ENCODE peak calls at places on chromosomes 16 and 17, in eight cellular contexts. D is transverse colon; J is AG04450; O is CD8-positive, alpha-beta T cell; H is tibial artery; N is A549; V is AG04449; F is pancreas. U is an unnamed sample.

GRCh38 chr16:13348416-13348815 is 447.0 kb downstream of the SHISA9 start:
- DNase-seq in D (no peak), J (no peak), O (no peak), H (no peak), N (no peak), V (no peak), F (no peak), U (no peak)

GRCh38 chr17:46082293-46082692 is 83.2 kb downstream of the STH start:
- DNase-seq in D (no peak), J (no peak), O (no peak), H (no peak), N (no peak), V (no peak), F (no peak), U (no peak)

GRCh38 chr17:4892063-4892410 is 7.3 kb upstream of the C17orf107 start:
- DNase-seq in D (no peak), J (no peak), O (no peak), H (no peak), N (no peak), V (no peak), F (no peak), U (no peak)

GRCh38 chr17:10598620-10599019 is 49.2 kb upstream of the MYH2 start:
- DNase-seq in D (no peak), J (no peak), O (no peak), H (no peak), N (no peak), V (no peak), F (no peak), U (no peak)

GRCh38 chr16:82070656-82071369 is 35.8 kb downstream of the HSD17B2 start:
- DNase-seq in D (no peak), J (peak; percentile 26), O (no peak), H (no peak), N (no peak), V (peak; percentile 19), F (no peak), U (no peak)

GRCh38 chr17:5581655-5582054 is 2.7 kb downstream of the NLRP1 start:
- DNase-seq in D (no peak), J (no peak), O (no peak), H (no peak), N (no peak), V (no peak), F (no peak), U (no peak)

GRCh38 chr17:71412803-71413202 is 708.0 kb upstream of the SOX9 start:
- DNase-seq in D (no peak), J (peak; percentile 94), O (no peak), H (no peak), N (peak; percentile 79), V (peak; percentile 93), F (no peak), U (peak; percentile 81)

GRCh38 chr17:76578376-76578775 is 7.3 kb downstream of the ST6GALNAC2 start:
- DNase-seq in D (no peak), J (no peak), O (no peak), H (no peak), N (no peak), V (no peak), F (no peak), U (no peak)

GRCh38 chr16:60741810-60742209 is 1294.4 kb downstream of the CDH8 start:
- DNase-seq in D (no peak), J (no peak), O (no peak), H (no peak), N (no peak), V (no peak), F (no peak), U (no peak)

GRCh38 chr17:42922335-42922734 is 21.7 kb downstream of the G6PC1 start:
- DNase-seq in D (no peak), J (no peak), O (no peak), H (no peak), N (no peak), V (no peak), F (no peak), U (no peak)

GRCh38 chr17:21467739-21468490 is 91.8 kb downstream of the KCNJ12 start:
- DNase-seq in D (no peak), J (no peak), O (no peak), H (no peak), N (no peak), V (no peak), F (no peak), U (no peak)

GRCh38 chr17:19275457-19276082 is 38.4 kb downstream of the EPN2 start:
- DNase-seq in D (no peak), J (no peak), O (no peak), H (no peak), N (no peak), V (no peak), F (no peak), U (no peak)

GRCh38 chr17:40065041-40065770 is 2.4 kb downstream of the THRA start:
- DNase-seq in D (no peak), J (no peak), O (no peak), H (no peak), N (no peak), V (no peak), F (no peak), U (no peak)

GRCh38 chr17:44916781-44917241 is 1.5 kb upstream of the GFAP start:
- DNase-seq in D (peak; percentile 28), J (no peak), O (no peak), H (no peak), N (no peak), V (no peak), F (no peak), U (no peak)

GRCh38 chr16:70470927-70471341 is 16.5 kb downstream of the FCSK start:
- DNase-seq in D (peak; percentile 26), J (no peak), O (no peak), H (no peak), N (peak; percentile 66), V (no peak), F (peak; percentile 67), U (no peak)

GRCh38 chr17:81512984-81513668 is 527 bp upstream of the ACTG1 start:
- DNase-seq in D (peak; percentile 80), J (no peak), O (peak; percentile 54), H (peak; percentile 79), N (peak; percentile 76), V (no peak), F (peak; percentile 81), U (no peak)

GRCh38 chr17:76940738-76941350 is 72.6 kb downstream of the MGAT5B start:
- DNase-seq in D (no peak), J (no peak), O (no peak), H (no peak), N (no peak), V (no peak), F (no peak), U (no peak)

GRCh38 chr16:22161999-22162657 is at the start of gene SDR42E2:
- DNase-seq in D (peak; percentile 38), J (no peak), O (peak; percentile 54), H (no peak), N (peak; percentile 38), V (no peak), F (peak; percentile 76), U (no peak)

GRCh38 chr16:20441221-20441620 is 10.1 kb upstream of the ACSM2A start:
- DNase-seq in D (no peak), J (no peak), O (no peak), H (no peak), N (no peak), V (no peak), F (no peak), U (no peak)

GRCh38 chr17:44039829-44040635 is 25.3 kb upstream of the TMEM101 start:
- DNase-seq in D (no peak), J (no peak), O (no peak), H (no peak), N (no peak), V (no peak), F (no peak), U (no peak)

GRCh38 chr17:67365762-67366192 is 600 bp downstream of the PSMD12 start:
- DNase-seq in D (no peak), J (no peak), O (no peak), H (no peak), N (no peak), V (no peak), F (no peak), U (no peak)

GRCh38 chr17:78530675-78531074 is 46.5 kb downstream of the DNAH17 start:
- DNase-seq in D (no peak), J (no peak), O (no peak), H (no peak), N (no peak), V (no peak), F (peak; percentile 24), U (no peak)

GRCh38 chr17:76588182-76588581 is 2.5 kb upstream of the ST6GALNAC2 start:
- DNase-seq in D (no peak), J (no peak), O (no peak), H (no peak), N (no peak), V (no peak), F (no peak), U (no peak)

GRCh38 chr17:41322264-41322902 is 6.9 kb upstream of the KRTAP17-1 start:
- DNase-seq in D (no peak), J (peak; percentile 42), O (no peak), H (no peak), N (peak; percentile 46), V (peak; percentile 24), F (no peak), U (peak; percentile 46)
- TF ChIP-seq CTCF in D (peak; percentile 76), J (peak; percentile 96), O (peak; percentile 86), H (peak; percentile 72), N (peak; percentile 89), V (peak; percentile 72), F (peak; percentile 56), U (peak; percentile 93)

GRCh38 chr16:66925322-66925840 is at the start of gene RRAD:
- DNase-seq in D (peak; percentile 56), J (no peak), O (no peak), H (peak; percentile 76), N (no peak), V (no peak), F (no peak), U (no peak)
- H3K4me3 ChIP-seq in D (peak within 1 kb of the TSS; percentile 29), J (peak within 1 kb of the TSS; percentile 55), O (no peak within 1 kb of the TSS), H (peak within 1 kb of the TSS; percentile 91), N (peak within 1 kb of the TSS; percentile 51), V (peak within 1 kb of the TSS; percentile 46), F (peak within 1 kb of the TSS; percentile 4), U (peak within 1 kb of the TSS; percentile 31)

GRCh38 chr16:4805231-4805630 is 2.8 kb upstream of the ROGDI start:
- DNase-seq in D (no peak), J (no peak), O (no peak), H (no peak), N (no peak), V (no peak), F (no peak), U (no peak)
- TF ChIP-seq CTCF in D (no peak), J (no peak), O (no peak), H (no peak), N (no peak), V (no peak), F (no peak), U (no peak)

GRCh38 chr16:75111514-75112280 is 4.9 kb downstream of the LDHD start:
- DNase-seq in D (no peak), J (no peak), O (no peak), H (no peak), N (no peak), V (no peak), F (no peak), U (no peak)

GRCh38 chr16:75108792-75109731 is 7.5 kb downstream of the LDHD start:
- DNase-seq in D (peak; percentile 83), J (peak; percentile 79), O (peak; percentile 70), H (peak; percentile 88), N (peak; percentile 46), V (peak; percentile 46), F (peak; percentile 90), U (peak; percentile 83)

GRCh38 chr16:75112281-75113045 is 4.1 kb downstream of the LDHD start:
- DNase-seq in D (no peak), J (no peak), O (no peak), H (no peak), N (no peak), V (no peak), F (no peak), U (no peak)

GRCh38 chr16:75109732-75110243 is 6.8 kb downstream of the LDHD start:
- DNase-seq in D (peak; percentile 80), J (no peak), O (no peak), H (no peak), N (no peak), V (no peak), F (no peak), U (no peak)

GRCh38 chr16:75110637-75111513 is 5.7 kb downstream of the LDHD start:
- DNase-seq in D (peak; percentile 94), J (peak; percentile 72), O (peak; percentile 81), H (peak; percentile 90), N (peak; percentile 87), V (peak; percentile 55), F (peak; percentile 92), U (peak; percentile 80)
- H3K4me3 ChIP-seq in D (no peak overlapping the region), J (peak overlapping the region; percentile 45), O (no peak overlapping the region), H (peak overlapping the region; percentile 31), N (peak overlapping the region; percentile 22), V (peak overlapping the region; percentile 42), F (no peak overlapping the region), U (no peak overlapping the region)